ENCODE peak calls at places on chromosomes 16 and 17, in nine cellular contexts. T, B, F, A, Z, Q, K, I and N are unnamed samples.

GRCh38 chr17:19461681-19462080 is 50.6 kb downstream of the RNF112 start:
- DNase-seq in T (no peak), B (no peak), F (peak; percentile 58), A (no peak), Z (no peak), Q (no peak), K (no peak), I (no peak), N (no peak)

GRCh38 chr16:30582611-30583340 is 2.7 kb downstream of the ZNF785 start:
- DNase-seq in T (no peak), B (no peak), F (no peak), A (no peak), Z (no peak), Q (no peak), K (no peak), I (no peak), N (no peak)

GRCh38 chr17:41948747-41949460 is 17.7 kb upstream of the CNP start:
- DNase-seq in T (no peak), B (no peak), F (no peak), A (no peak), Z (no peak), Q (no peak), K (no peak), I (no peak), N (no peak)

GRCh38 chr17:40936437-40936971 is 942 bp downstream of the KRT23 start:
- DNase-seq in T (peak; percentile 33), B (no peak), F (no peak), A (no peak), Z (no peak), Q (no peak), K (no peak), I (no peak), N (no peak)

GRCh38 chr17:2034806-2035548 is 5.0 kb downstream of the DPH1 start:
- DNase-seq in T (no peak), B (no peak), F (no peak), A (no peak), Z (no peak), Q (peak; percentile 52), K (no peak), I (no peak), N (no peak)

GRCh38 chr17:35082073-35082657 is 18.7 kb upstream of the RFFL start:
- DNase-seq in T (no peak), B (peak; percentile 50), F (no peak), A (no peak), Z (no peak), Q (peak; percentile 61), K (no peak), I (no peak), N (no peak)

GRCh38 chr16:50169555-50170096 is 16.5 kb downstream of the TENT4B start:
- DNase-seq in T (no peak), B (no peak), F (no peak), A (no peak), Z (no peak), Q (no peak), K (no peak), I (no peak), N (no peak)

GRCh38 chr17:6823011-6823442 is 8.5 kb downstream of the TEKT1 start:
- DNase-seq in T (no peak), B (peak; percentile 10), F (no peak), A (no peak), Z (no peak), Q (peak; percentile 8), K (no peak), I (no peak), N (no peak)

GRCh38 chr16:72875291-72876036 is 172.5 kb downstream of the ZFHX3 start:
- DNase-seq in T (no peak), B (no peak), F (no peak), A (no peak), Z (no peak), Q (no peak), K (no peak), I (no peak), N (no peak)

GRCh38 chr17:43766413-43767052 is 7.9 kb upstream of the SOST start:
- DNase-seq in T (peak; percentile 62), B (peak; percentile 59), F (peak; percentile 80), A (peak; percentile 18), Z (no peak), Q (peak; percentile 67), K (peak; percentile 56), I (peak; percentile 5), N (no peak)

GRCh38 chr17:2580156-2580555 is 13.3 kb upstream of the PAFAH1B1 start:
- DNase-seq in T (no peak), B (no peak), F (no peak), A (no peak), Z (no peak), Q (no peak), K (no peak), I (no peak), N (no peak)

GRCh38 chr17:80961931-80962330 is 29.7 kb upstream of the CHMP6 start:
- DNase-seq in T (no peak), B (no peak), F (no peak), A (no peak), Z (no peak), Q (no peak), K (no peak), I (no peak), N (no peak)